ENCODE peak calls at places on chromosomes 16 and 17, in ten cellular contexts. B is esophagus muscularis mucosa, G is heart left ventricle, Y is foreskin fibroblast, U is cardiac fibroblast, X is neural progenitor cell, H is astrocyte, I is lung, K is brain microvascular endothelial cell, C is H9. V is an unnamed sample.

GRCh38 chr17:22301353-22301745 is 609.0 kb downstream of the KCNJ18 start:
- DNase-seq in B (peak), G (no peak), Y (no peak), U (no peak), X (no peak), H (no peak), I (no peak), K (no peak), C (no peak), V (no peak)

GRCh38 chr16:81651758-81652718 is 127.1 kb upstream of the PLCG2 start:
- DNase-seq in B (no peak), G (peak), Y (no peak), U (no peak), X (peak), H (peak), I (no peak), K (no peak), C (no peak), V (no peak)

GRCh38 chr17:40607641-40608040 is 40.0 kb downstream of the SMARCE1 start:
- DNase-seq in B (peak), G (no peak), Y (no peak), U (no peak), X (no peak), H (no peak), I (peak), K (no peak), C (no peak), V (no peak)

GRCh38 chr17:37683454-37683984 is 40.3 kb upstream of the DDX52 start:
- DNase-seq in B (no peak), G (no peak), Y (no peak), U (no peak), X (no peak), H (no peak), I (no peak), K (no peak), C (no peak), V (no peak)

GRCh38 chr17:16947470-16947869 is 24.4 kb downstream of the TNFRSF13B start:
- DNase-seq in B (no peak), G (no peak), Y (no peak), U (no peak), X (peak), H (no peak), I (no peak), K (no peak), C (no peak), V (no peak)

GRCh38 chr16:22926105-22926751 is 112.3 kb downstream of the HS3ST2 start:
- DNase-seq in B (no peak), G (peak), Y (no peak), U (no peak), X (no peak), H (no peak), I (no peak), K (no peak), C (no peak), V (no peak)

GRCh38 chr17:36182176-36183000 is 6.0 kb upstream of the TBC1D3B start:
- DNase-seq in B (no peak), G (no peak), Y (peak), U (no peak), X (peak), H (no peak), I (no peak), K (no peak), C (peak), V (no peak)

GRCh38 chr17:56891751-56892150 is 22.1 kb downstream of the TRIM25 start:
- DNase-seq in B (no peak), G (no peak), Y (no peak), U (peak), X (peak), H (no peak), I (peak), K (no peak), C (peak), V (peak)

GRCh38 chr17:67633751-67634191 is 84.0 kb upstream of the NOL11 start:
- DNase-seq in B (no peak), G (peak), Y (peak), U (peak), X (no peak), H (no peak), I (no peak), K (no peak), C (no peak), V (no peak)

GRCh38 chr17:67625971-67626370 is 91.8 kb upstream of the NOL11 start:
- DNase-seq in B (no peak), G (no peak), Y (no peak), U (no peak), X (no peak), H (no peak), I (no peak), K (no peak), C (no peak), V (no peak)

GRCh38 chr17:67624886-67625656 is 92.7 kb upstream of the NOL11 start:
- DNase-seq in B (no peak), G (no peak), Y (no peak), U (no peak), X (no peak), H (no peak), I (no peak), K (no peak), C (no peak), V (peak)

GRCh38 chr17:67628580-67629013 is 89.1 kb upstream of the NOL11 start:
- DNase-seq in B (no peak), G (peak), Y (peak), U (no peak), X (peak), H (no peak), I (peak), K (no peak), C (peak), V (no peak)

DNA sequence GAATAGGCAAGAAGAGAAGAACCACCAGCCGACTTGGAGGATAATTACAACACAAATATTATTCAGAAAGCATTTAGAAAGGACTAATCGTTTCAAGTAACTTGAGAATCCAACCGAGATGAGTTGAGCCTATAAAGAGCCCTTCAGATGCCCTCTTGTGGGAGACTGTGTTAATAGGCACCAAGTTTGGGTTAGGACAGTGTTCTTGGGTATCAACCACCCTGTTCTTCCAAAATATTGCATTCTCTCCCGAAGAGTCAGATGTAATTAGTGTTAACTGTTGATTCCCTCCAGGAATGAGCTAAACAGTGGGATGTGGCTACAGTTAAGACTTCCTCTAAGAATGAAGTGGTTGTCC is 87.8 kb upstream of the NOL11 start:
- DNase-seq in B (no peak), G (no peak), Y (peak), U (peak), X (peak), H (peak), I (no peak), K (peak), C (no peak), V (no peak)
- TF ChIP-seq CTCF in B (peak), G (peak), Y (peak), U (peak), X (peak), H (peak), I (no peak), K (peak), C (peak), V (peak)

DNA sequence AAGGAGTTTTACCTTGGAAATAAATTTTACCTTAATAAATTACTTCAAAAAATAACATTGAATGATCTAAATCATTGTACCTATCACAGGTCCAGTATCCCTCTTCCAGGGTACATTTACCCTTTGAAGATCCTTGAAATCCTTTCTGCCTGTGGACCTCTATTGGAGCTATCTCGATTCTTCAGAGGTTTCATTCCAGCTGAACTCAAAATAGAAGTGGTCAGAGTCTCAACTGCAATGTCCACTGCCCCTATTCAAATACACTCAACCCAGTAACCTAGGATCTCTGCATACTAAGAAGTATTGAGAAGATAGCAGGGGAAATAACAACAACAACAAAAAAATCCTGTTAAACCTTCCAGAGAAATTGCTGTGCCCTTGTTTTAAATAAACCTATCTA is 9.3 kb downstream of the ABCA5 start:
- DNase-seq in B (no peak), G (no peak), Y (no peak), U (no peak), X (no peak), H (no peak), I (no peak), K (no peak), C (no peak), V (no peak)
- TF ChIP-seq CTCF in B (no peak), G (no peak), Y (no peak), U (no peak), X (no peak), H (no peak), I (no peak), K (no peak), C (no peak), V (no peak)

GRCh38 chr17:78528541-78528940 is 48.7 kb downstream of the DNAH17 start:
- DNase-seq in B (no peak), G (no peak), Y (no peak), U (no peak), X (peak), H (no peak), I (no peak), K (no peak), C (no peak), V (no peak)

GRCh38 chr17:78530675-78531074 is 46.5 kb downstream of the DNAH17 start:
- DNase-seq in B (no peak), G (no peak), Y (no peak), U (no peak), X (no peak), H (no peak), I (no peak), K (no peak), C (no peak), V (no peak)

GRCh38 chr17:78527345-78527744 is 49.9 kb downstream of the DNAH17 start:
- DNase-seq in B (no peak), G (no peak), Y (no peak), U (no peak), X (no peak), H (no peak), I (no peak), K (no peak), C (no peak), V (no peak)

GRCh38 chr17:78529871-78530670 is 47.1 kb downstream of the DNAH17 start:
- DNase-seq in B (no peak), G (no peak), Y (no peak), U (no peak), X (no peak), H (no peak), I (peak), K (no peak), C (peak), V (no peak)

DNA sequence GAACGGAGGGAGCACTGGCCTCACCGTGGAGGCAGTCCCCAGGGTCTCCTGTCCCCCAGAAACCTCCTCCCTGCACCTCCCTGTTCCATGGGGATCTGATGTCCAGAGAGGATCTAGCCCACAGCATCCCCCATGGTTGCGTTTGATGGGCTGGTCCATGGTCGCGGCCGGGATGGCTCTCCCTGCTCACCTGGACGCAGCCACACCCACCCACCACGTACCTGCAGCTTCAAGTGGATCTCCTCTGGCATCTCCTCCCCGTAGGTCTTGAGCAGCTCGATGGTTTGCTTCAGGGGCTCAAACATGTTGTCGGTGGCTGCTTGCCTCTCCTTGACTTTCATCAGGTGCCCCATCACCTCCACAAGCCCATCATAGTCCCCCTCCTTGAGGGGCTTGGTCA is 47.9 kb downstream of the DNAH17 start:
- DNase-seq in B (no peak), G (no peak), Y (no peak), U (no peak), X (no peak), H (no peak), I (no peak), K (no peak), C (no peak), V (no peak)
- TF ChIP-seq CTCF in B (no peak), G (no peak), Y (no peak), U (no peak), X (no peak), H (no peak), I (no peak), K (no peak), C (no peak), V (no peak)

DNA sequence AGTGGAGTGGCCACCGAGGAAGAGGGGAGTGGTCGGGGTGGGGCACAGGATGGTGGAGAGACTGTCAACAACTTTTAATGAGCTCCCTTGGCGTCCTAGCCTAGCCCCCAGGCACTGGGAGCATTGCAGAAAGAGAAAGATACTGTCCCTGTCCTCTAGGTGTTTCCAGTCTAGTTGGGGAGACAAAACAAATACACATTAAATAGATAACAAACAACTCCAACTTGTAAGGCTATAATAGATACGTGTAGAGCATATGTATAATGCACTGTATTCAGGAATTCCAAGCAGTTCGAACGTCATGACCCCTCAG is 435 bp upstream of the UBE2O start:
- DNase-seq in B (no peak), G (no peak), Y (no peak), U (no peak), X (no peak), H (no peak), I (no peak), K (no peak), C (no peak), V (no peak)
- TF ChIP-seq CTCF in B (no peak), G (no peak), Y (no peak), U (no peak), X (no peak), H (no peak), I (no peak), K (no peak), C (peak), V (no peak)

GRCh38 chr17:73198930-73199260 is 6.0 kb downstream of the COG1 start:
- DNase-seq in B (no peak), G (no peak), Y (no peak), U (no peak), X (no peak), H (no peak), I (no peak), K (no peak), C (no peak), V (no peak)

GRCh38 chr17:73197141-73197540 is 4.3 kb downstream of the COG1 start:
- DNase-seq in B (no peak), G (no peak), Y (no peak), U (no peak), X (no peak), H (no peak), I (no peak), K (no peak), C (no peak), V (no peak)

GRCh38 chr17:73194514-73195222 is 1.8 kb downstream of the COG1 start:
- DNase-seq in B (no peak), G (no peak), Y (peak), U (peak), X (no peak), H (peak), I (no peak), K (peak), C (no peak), V (no peak)

GRCh38 chr17:73198201-73198929 is 5.5 kb downstream of the COG1 start:
- DNase-seq in B (no peak), G (no peak), Y (peak), U (no peak), X (no peak), H (no peak), I (no peak), K (no peak), C (no peak), V (no peak)

GRCh38 chr17:73196500-73196899 is 3.6 kb downstream of the COG1 start:
- DNase-seq in B (no peak), G (no peak), Y (peak), U (peak), X (peak), H (no peak), I (no peak), K (peak), C (peak), V (peak)
- TF ChIP-seq CTCF in B (no peak), G (peak), Y (peak), U (peak), X (peak), H (peak), I (no peak), K (peak), C (peak), V (peak)

GRCh38 chr17:38733315-38734234 is 3.4 kb downstream of the CISD3 start:
- DNase-seq in B (no peak), G (no peak), Y (no peak), U (no peak), X (no peak), H (no peak), I (no peak), K (no peak), C (peak), V (no peak)
- TF ChIP-seq CTCF in B (no peak), G (no peak), Y (no peak), U (peak), X (peak), H (no peak), I (no peak), K (peak), C (peak), V (peak)

GRCh38 chr16:67943619-67944503 is at the start of gene LCAT:
- DNase-seq in B (no peak), G (peak), Y (peak), U (no peak), X (peak), H (no peak), I (peak), K (no peak), C (no peak), V (no peak)
- TF ChIP-seq CTCF in B (no peak), G (no peak), Y (no peak), U (no peak), X (peak), H (no peak), I (no peak), K (no peak), C (peak), V (no peak)

DNA sequence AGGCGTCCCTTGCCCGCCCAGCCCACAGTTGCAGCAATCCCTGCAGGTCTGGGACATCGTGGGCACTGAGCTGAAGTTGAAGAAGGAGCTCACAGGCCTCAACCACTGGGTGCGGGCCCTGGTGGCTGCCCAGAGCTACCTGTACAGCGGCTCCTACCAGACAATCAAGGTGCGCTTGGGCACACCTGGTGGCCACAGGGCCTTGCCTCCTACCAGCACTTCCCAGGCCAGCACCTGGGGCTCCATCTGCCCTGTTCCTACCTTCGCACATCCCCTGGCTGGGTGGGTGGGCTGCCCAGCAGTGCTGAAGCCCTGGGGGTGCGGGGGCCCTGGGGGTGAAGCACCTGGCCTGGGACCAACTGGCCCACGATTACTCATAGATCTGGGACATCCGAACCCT is 19.9 kb downstream of the TRAF7 start:
- DNase-seq in B (no peak), G (no peak), Y (no peak), U (no peak), X (no peak), H (no peak), I (no peak), K (no peak), C (no peak), V (no peak)
- TF ChIP-seq CTCF in B (no peak), G (no peak), Y (no peak), U (no peak), X (no peak), H (no peak), I (no peak), K (no peak), C (no peak), V (no peak)

DNA sequence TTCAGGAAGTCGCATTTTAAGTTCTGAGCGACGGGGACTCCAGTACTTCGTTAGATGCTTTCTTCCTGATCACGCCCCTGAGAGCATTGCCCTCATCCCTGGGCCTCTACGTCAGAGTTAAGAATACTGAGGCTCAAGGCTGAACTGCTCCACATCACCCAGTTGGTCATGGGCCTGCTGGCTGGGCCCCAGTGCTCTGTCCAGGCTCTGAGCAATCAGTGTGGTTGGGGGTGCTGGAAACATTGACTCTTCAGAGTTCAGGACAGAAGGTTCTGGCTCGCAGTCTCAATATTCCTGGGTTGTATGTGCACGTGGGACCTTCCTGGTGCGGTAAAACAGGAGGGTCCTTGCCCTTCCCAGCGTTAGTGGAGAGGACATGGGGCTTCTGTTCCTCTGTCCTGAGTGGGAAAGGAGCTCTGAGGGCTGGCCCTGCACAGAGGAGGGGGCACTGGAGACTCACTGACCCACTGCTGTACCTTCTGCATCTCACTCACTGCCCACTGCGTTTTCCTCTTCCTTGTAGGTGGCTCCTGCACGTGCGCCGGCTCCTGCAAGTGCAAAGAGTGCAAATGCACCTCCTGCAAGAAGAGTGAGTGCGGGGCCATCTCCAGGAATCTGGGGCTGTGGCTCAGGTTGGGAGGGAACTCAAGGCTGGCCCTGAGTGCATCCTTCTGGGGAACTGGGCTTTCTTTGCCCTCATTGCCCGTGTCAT is 518 bp downstream of the MT1E start:
- DNase-seq in B (no peak), G (peak), Y (peak), U (peak), X (no peak), H (peak), I (peak), K (peak), C (no peak), V (no peak)
- TF ChIP-seq CTCF in B (no peak), G (no peak), Y (no peak), U (no peak), X (no peak), H (no peak), I (no peak), K (no peak), C (no peak), V (no peak)

GRCh38 chr16:19094542-19095365 is 19.0 kb upstream of the ITPRIPL2 start:
- DNase-seq in B (no peak), G (no peak), Y (peak), U (peak), X (no peak), H (no peak), I (no peak), K (no peak), C (no peak), V (no peak)
- TF ChIP-seq CTCF in B (no peak), G (no peak), Y (no peak), U (no peak), X (no peak), H (no peak), I (no peak), K (no peak), C (peak), V (no peak)